ENCODE peak calls at places on chromosomes 16 and 17, in nine cellular contexts. Z is fibroblast of lung, D is PC-9, O is GM23338, Q is H1, A is prostate gland, C is cardiac muscle cell, S is PC-3, W is pancreas. N is an unnamed sample. For H3K36me3, the result is how much of the 10 kb centered on the place peaks cover.

GRCh38 chr17:58081641-58082340 is 1.4 kb upstream of the DYNLL2 start:
- DNase-seq in Q (peak), D (no peak), Z (no peak), S (no peak), O (peak), C (no peak), A (no peak), W (no peak), N (no peak)

GRCh38 chr16:12235110-12235509 is 258.6 kb downstream of the SNX29 start:
- DNase-seq in S (no peak), W (no peak), C (no peak), D (no peak), A (no peak), Z (no peak), O (no peak), Q (no peak), N (no peak)

GRCh38 chr16:69709456-69710084 is 16.8 kb downstream of the NQO1 start:
- DNase-seq in Z (peak), C (peak), A (peak), W (no peak), D (peak), S (peak), O (peak), Q (peak), N (peak)

GRCh38 chr17:38552343-38552742 is 53.4 kb downstream of the SRCIN1 start:
- DNase-seq in Z (no peak), Q (no peak), A (no peak), C (no peak), W (no peak), O (no peak), S (no peak), D (no peak), N (no peak)

GRCh38 chr16:19338335-19338734 is 52.8 kb downstream of the CLEC19A start:
- DNase-seq in C (no peak), W (no peak), A (no peak), O (no peak), S (no peak), D (no peak), Z (no peak), Q (no peak), N (no peak)

GRCh38 chr17:72778161-72779151 is 314.0 kb downstream of the SLC39A11 start:
- DNase-seq in O (no peak), A (no peak), S (no peak), W (no peak), Z (no peak), Q (no peak), D (no peak), C (no peak), N (no peak)

GRCh38 chr17:67601897-67602296 is 115.8 kb upstream of the NOL11 start:
- DNase-seq in S (no peak), O (no peak), C (no peak), Q (no peak), W (no peak), D (no peak), A (no peak), Z (no peak), N (no peak)

GRCh38 chr16:46885960-46886763 is 2.0 kb downstream of the GPT2 start:
- DNase-seq in D (no peak), O (peak), A (peak), Z (peak), C (peak), Q (no peak), W (peak), S (no peak), N (no peak)

GRCh38 chr16:4370570-4371480 is 823 bp upstream of the VASN start:
- DNase-seq in D (no peak), S (no peak), Z (peak), O (no peak), W (peak), A (no peak), Q (no peak), C (no peak), N (peak)

GRCh38 chr16:67459066-67459857 is 21.7 kb downstream of the ATP6V0D1 start:
- DNase-seq in Z (no peak), W (peak), A (peak), O (no peak), Q (no peak), S (no peak), D (no peak), C (peak), N (no peak)

GRCh38 chr17:2631211-2631610 is 37.8 kb downstream of the PAFAH1B1 start:
- DNase-seq in Z (no peak), W (no peak), Q (no peak), C (no peak), D (no peak), S (no peak), A (no peak), O (peak), N (no peak)
- H3K27ac ChIP-seq in Z (no peak), W (no peak), Q (no peak), C (peak), D (no peak), S (no peak), A (no peak), O (peak), N (no peak)

GRCh38 chr16:15608398-15609285 is 34.3 kb downstream of the MARF1 start:
- DNase-seq in A (no peak), O (no peak), Z (no peak), C (no peak), W (no peak), S (no peak), D (peak), Q (no peak), N (peak)

GRCh38 chr16:15611610-15612009 is 31.3 kb downstream of the MARF1 start:
- DNase-seq in O (no peak), S (no peak), C (no peak), D (no peak), Z (peak), W (no peak), Q (no peak), A (no peak), N (peak)

GRCh38 chr16:15609286-15609649 is 33.7 kb downstream of the MARF1 start:
- DNase-seq in Q (no peak), C (no peak), S (no peak), W (no peak), A (no peak), D (no peak), O (no peak), Z (no peak), N (no peak)

GRCh38 chr16:15607700-15608396 is 35.1 kb downstream of the MARF1 start:
- DNase-seq in A (no peak), Q (no peak), D (peak), O (no peak), C (no peak), S (no peak), Z (peak), W (no peak), N (no peak)

DNA sequence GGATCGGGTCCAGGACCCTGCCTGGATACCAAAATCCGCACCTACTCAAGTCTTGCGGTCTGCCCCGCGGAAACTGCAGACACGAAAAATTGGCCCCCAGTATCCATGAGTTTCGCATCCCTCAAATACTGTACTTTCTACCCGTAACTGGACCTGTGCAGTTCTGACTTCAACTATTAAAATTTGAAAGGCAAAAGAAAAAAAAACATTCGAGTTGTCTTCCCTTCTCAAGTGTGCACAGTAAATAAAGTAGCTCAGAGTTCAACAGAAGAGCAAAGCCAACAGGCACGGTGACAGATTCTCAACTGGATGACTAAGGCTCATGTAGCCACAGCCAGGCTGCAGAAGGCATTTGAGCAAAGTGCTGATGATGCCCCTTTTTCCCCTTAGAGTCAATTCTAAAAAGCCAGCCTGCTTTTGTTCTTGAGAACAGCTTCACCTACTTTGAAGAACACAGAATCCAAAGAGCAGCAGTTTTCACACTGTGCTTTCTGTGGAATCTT is 32.5 kb downstream of the MARF1 start:
- DNase-seq in S (peak), A (no peak), Z (peak), Q (no peak), W (no peak), C (no peak), D (no peak), O (no peak), N (peak)
- H3K36me3 ChIP-seq in S (under half), A (under half), Z (under half), Q (under half), W (half or more), C (under half), D (half or more), O (under half), N (under half)

GRCh38 chr17:9162275-9162985 is 141.1 kb downstream of the NTN1 start:
- DNase-seq in A (no peak), Z (no peak), C (no peak), D (no peak), W (no peak), S (no peak), Q (peak), O (peak), N (no peak)
- H3K27ac ChIP-seq in A (peak), Z (no peak), C (no peak), D (no peak), W (peak), S (no peak), Q (peak), O (no peak), N (no peak)

DNA sequence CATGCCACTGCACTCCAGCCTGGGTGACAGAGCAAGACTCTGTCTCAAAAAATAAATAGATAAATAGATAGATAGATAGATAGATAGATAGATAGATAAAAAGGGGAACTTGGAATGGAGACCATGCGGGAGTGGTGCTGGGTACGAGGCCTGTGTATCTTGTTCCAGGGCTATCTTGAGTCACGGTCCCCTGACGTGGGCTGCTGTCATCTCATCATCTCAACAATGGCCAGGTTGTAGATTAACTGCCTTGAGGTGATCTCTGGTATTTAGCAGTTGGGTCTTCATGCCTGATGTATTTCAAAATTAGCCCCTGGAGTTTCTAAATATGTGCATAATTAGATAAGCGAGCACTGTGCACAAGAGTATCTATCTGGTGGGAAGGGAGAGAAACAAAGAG is 212.1 kb downstream of the CDRT15L2 start:
- DNase-seq in C (no peak), D (no peak), S (no peak), A (no peak), O (no peak), Z (no peak), W (no peak), Q (no peak), N (no peak)
- H3K36me3 ChIP-seq in C (under half), D (under half), S (under half), A (under half), O (under half), Z (under half), W (under half), Q (under half), N (under half)

GRCh38 chr17:70134777-70135176 is 34.6 kb upstream of the KCNJ2 start:
- DNase-seq in Z (no peak), D (no peak), C (no peak), A (no peak), O (no peak), W (no peak), S (no peak), Q (no peak), N (no peak)

GRCh38 chr17:70136131-70136530 is 33.2 kb upstream of the KCNJ2 start:
- DNase-seq in D (no peak), W (no peak), C (no peak), Q (no peak), A (no peak), Z (no peak), O (no peak), S (peak), N (no peak)

GRCh38 chr17:70137451-70138230 is 31.7 kb upstream of the KCNJ2 start:
- DNase-seq in D (peak), O (peak), Z (peak), S (peak), A (peak), C (peak), W (no peak), Q (no peak), N (no peak)

GRCh38 chr17:70139449-70139993 is 29.8 kb upstream of the KCNJ2 start:
- DNase-seq in Z (no peak), O (no peak), Q (no peak), A (peak), D (no peak), S (no peak), W (no peak), C (no peak), N (no peak)

GRCh38 chr17:70138309-70138865 is 30.9 kb upstream of the KCNJ2 start:
- DNase-seq in Q (no peak), S (no peak), C (no peak), W (no peak), D (peak), O (no peak), Z (peak), A (no peak), N (no peak)
- H3K27ac ChIP-seq in Q (no peak), S (no peak), C (no peak), W (peak), D (no peak), O (no peak), Z (peak), A (peak), N (no peak)